ENCODE peak calls at places on chromosomes 16 and 17, in eight cellular contexts. F is thoracic aorta, H is psoas muscle, Y is HFF-Myc, O is colonic mucosa, L is gastrocnemius medialis, I is cardiac muscle cell, Q is bronchial epithelial cell. B is an unnamed sample.

GRCh38 chr17:59516451-59516850 is 49.0 kb upstream of the DHX40 start:
- DNase-seq in O (no peak), Q (no peak), Y (no peak), I (no peak), L (no peak), H (no peak), F (no peak), B (no peak)

GRCh38 chr17:14299261-14300093 is 1.4 kb upstream of the HS3ST3B1 start:
- DNase-seq in F (no peak), H (no peak), Q (no peak), O (peak), Y (no peak), I (peak), L (no peak), B (peak)

GRCh38 chr16:75810998-75811634 is 84.8 kb upstream of the CPHXL start:
- DNase-seq in I (no peak), H (no peak), Q (no peak), O (no peak), Y (no peak), L (no peak), F (no peak), B (no peak)

GRCh38 chr16:31138621-31139578 is 3.4 kb upstream of the PRSS8 start:
- DNase-seq in O (peak), I (no peak), Q (peak), H (peak), F (peak), L (peak), Y (no peak), B (peak)

GRCh38 chr16:76293980-76294690 is 16.9 kb downstream of the CNTNAP4 start:
- DNase-seq in I (no peak), H (no peak), Q (no peak), Y (no peak), F (no peak), O (no peak), L (no peak), B (peak)

GRCh38 chr16:1223355-1224214 is 1.5 kb downstream of the TPSG1 start:
- DNase-seq in Y (no peak), O (no peak), F (no peak), L (no peak), Q (no peak), I (no peak), H (peak), B (no peak)

GRCh38 chr16:68146583-68146982 is 61.4 kb downstream of the NFATC3 start:
- DNase-seq in H (no peak), L (no peak), Q (no peak), Y (peak), F (no peak), I (peak), O (no peak), B (peak)

GRCh38 chr17:52071712-52072111 is 86.8 kb downstream of the CA10 start:
- DNase-seq in L (no peak), Y (no peak), O (no peak), I (no peak), Q (no peak), F (no peak), H (no peak), B (no peak)

GRCh38 chr17:48127371-48128051 is 19.9 kb downstream of the SNX11 start:
- DNase-seq in Y (peak), F (no peak), H (no peak), L (no peak), Q (peak), O (no peak), I (no peak), B (no peak)

GRCh38 chr16:70740919-70741778 is 55.3 kb upstream of the MTSS2 start:
- DNase-seq in O (no peak), H (no peak), L (no peak), Q (no peak), F (no peak), Y (peak), I (no peak), B (peak)

GRCh38 chr17:44010966-44011647 is 3.7 kb downstream of the TMEM101 start:
- DNase-seq in F (no peak), I (peak), O (no peak), L (no peak), H (no peak), Y (peak), Q (no peak), B (peak)

GRCh38 chr17:44007346-44008204 is 3.2 kb downstream of the NAGS start:
- DNase-seq in L (no peak), I (no peak), F (no peak), O (peak), H (peak), Q (no peak), Y (no peak), B (no peak)

GRCh38 chr17:44005865-44006580 is 1.6 kb downstream of the NAGS start:
- DNase-seq in I (peak), F (no peak), L (no peak), Q (peak), H (peak), O (peak), Y (no peak), B (no peak)

GRCh38 chr17:44006581-44007345 is 2.3 kb downstream of the NAGS start:
- DNase-seq in H (peak), Q (peak), O (peak), F (peak), L (peak), I (peak), Y (peak), B (peak)

GRCh38 chr17:44008205-44008909 is 3.9 kb downstream of the NAGS start:
- DNase-seq in Y (no peak), L (no peak), O (no peak), Q (no peak), I (no peak), F (no peak), H (no peak), B (no peak)
- H3K4me3 ChIP-seq in Y (peak), L (no peak), O (no peak), Q (no peak), I (peak), F (peak), H (no peak), B (no peak)

GRCh38 chr16:29860218-29860617 is 2.8 kb downstream of the CDIPT start:
- DNase-seq in Q (no peak), L (no peak), I (no peak), H (no peak), F (no peak), Y (no peak), O (no peak), B (no peak)

GRCh38 chr16:29864205-29864604 is 1.2 kb upstream of the CDIPT start:
- DNase-seq in Y (no peak), F (no peak), H (no peak), I (no peak), O (no peak), Q (no peak), L (no peak), B (no peak)

GRCh38 chr16:29862884-29863668 is at the start of gene CDIPT:
- DNase-seq in F (peak), H (peak), L (peak), Y (peak), I (peak), Q (peak), O (peak), B (peak)

GRCh38 chr16:29862383-29862883 is 593 bp downstream of the CDIPT start:
- DNase-seq in I (peak), H (no peak), L (no peak), O (peak), Q (no peak), F (no peak), Y (no peak), B (no peak)

DNA sequence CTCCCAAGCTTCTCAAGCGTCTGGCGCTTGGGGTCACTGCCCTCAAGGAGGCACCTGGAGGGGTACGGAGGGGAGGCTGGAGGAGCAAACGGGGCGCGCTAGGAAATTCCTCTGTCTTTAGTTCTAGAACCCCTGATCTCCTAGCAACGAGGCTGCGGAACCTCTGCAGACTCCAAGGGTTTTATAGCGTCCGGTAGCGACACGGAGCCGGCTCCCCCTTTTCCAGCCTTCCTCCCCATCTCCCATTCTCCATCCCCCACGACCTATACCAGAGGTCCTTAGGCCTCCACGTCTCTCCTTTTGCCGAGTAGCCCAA is 601 bp upstream of the CDIPT start:
- DNase-seq in I (no peak), O (no peak), L (no peak), Q (no peak), H (no peak), Y (no peak), F (no peak), B (no peak)
- TF ChIP-seq CTCF in I (no peak), O (no peak), L (no peak), Q (no peak), H (no peak), Y (no peak), F (no peak), B (no peak)

DNA sequence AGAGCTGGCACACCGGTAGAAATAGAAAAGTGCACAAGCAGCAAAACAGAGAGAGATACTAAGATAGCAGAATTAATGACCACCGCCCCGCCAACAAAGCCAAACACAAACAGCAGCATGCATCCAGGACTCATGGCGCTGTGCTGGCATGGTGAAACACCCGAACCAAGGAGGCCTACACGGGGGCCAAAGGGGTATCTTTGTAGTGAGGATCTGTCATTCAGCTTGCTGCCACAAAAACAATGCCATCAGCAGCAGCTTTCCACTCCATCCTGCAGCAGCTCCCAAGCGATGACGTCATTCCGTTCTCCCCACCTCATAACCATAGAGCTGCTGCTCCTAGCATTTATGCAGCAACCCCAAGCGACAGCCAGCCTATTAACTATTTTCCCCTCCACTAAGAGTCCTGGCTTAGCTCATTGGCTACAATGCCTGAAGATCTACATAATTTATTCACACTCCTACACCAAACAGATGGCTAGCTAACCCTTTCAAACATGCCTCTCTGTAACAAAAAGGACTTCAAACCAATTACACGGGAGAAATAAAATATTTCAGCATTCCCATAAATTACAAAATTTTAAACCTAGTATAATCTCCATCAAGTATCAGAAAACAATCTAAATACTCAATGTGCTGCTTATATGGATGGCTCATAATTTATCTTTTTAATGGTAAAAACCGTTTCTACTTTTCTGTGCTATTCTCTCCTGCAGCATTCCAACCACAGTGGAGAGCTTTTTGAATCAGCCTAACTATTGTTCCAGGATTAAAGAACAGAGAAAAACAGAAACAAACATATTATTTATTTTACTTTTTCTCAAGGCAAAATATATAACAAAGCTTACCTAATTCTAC is 73.9 kb downstream of the SPAG9 start:
- DNase-seq in Y (peak), I (peak), L (peak), O (peak), F (no peak), H (no peak), Q (peak), B (peak)
- H3K4me3 ChIP-seq in Y (peak), I (peak), L (no peak), O (no peak), F (peak), H (peak), Q (no peak), B (peak)

DNA sequence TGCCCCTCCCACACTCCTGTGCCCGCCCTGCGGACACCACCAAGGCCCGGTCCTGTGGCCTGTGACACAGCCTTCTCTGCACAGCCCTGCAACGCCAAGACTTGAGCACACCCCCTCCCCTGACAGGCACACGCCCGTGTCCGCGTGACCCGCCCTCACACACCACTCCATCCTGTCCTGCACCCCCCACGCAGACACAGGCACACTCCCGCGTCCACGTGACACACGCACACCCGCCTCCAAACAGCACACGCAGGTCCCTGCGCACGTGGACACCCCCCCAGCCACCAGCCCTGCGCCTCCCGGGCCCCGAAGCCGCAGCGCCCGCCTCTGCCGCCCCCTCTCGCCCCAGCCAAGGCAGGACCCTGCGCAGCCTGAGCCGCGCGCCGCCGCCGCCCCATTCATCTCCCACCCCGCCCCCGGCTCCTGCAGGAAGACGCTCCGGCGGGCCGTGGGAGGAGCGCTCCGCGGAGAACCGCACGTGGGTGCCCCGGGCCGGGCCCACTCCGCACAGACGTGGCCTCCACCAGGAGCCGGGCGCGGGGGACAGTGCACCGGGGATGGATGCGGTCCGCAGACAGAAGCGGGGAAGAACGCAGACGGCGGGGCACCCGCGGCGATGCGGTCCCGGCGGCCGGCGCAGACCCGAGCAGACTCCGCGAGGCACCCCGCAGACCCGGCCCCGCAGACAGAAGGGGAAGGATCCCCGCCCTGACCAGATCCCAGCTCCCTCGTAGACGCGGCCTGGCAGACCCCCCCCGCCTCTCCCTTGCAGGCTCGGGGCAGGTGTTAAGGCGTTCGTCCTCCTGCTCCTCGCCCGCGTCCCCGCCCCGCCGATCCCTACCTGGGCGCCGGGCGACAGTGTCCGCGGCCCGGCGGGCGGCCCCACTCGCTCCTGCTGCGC is 506 bp downstream of the CAMKK1 start:
- DNase-seq in F (peak), Q (peak), L (peak), O (peak), I (peak), H (peak), Y (no peak), B (peak)
- TF ChIP-seq CTCF in F (no peak), Q (no peak), L (no peak), O (no peak), I (no peak), H (no peak), Y (no peak), B (no peak)

DNA sequence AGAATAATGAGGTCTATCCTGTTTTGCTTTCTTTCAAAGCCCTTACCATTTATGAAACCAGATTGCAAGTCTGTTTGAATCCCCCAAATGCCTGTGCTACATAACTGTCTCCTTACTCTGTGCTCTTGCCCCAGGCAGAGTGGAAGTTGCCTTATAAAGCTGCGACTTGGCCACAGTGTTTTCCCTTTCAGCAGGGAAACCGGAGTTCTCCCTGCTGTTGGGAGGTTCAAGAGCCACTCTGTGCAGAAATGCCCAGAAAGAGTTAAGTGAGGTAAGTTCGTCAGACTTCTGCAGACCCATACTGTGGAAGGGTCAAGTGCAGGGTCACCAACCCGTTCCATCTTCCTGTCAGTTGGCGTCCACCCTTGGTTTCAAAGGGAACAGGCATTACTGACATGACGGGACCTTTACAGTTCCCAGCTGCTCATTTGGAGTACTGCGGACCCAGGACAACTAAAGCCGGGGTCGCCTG is 508.9 kb downstream of the WWOX start:
- DNase-seq in Q (no peak), H (no peak), L (no peak), F (no peak), I (peak), Y (no peak), O (no peak), B (no peak)
- H3K4me3 ChIP-seq in Q (no peak), H (no peak), L (no peak), F (peak), I (no peak), Y (no peak), O (no peak), B (no peak)

GRCh38 chr17:44655983-44656700 is at the start of gene MEIOC:
- DNase-seq in H (no peak), F (no peak), I (peak), Q (no peak), O (no peak), L (no peak), Y (no peak), B (peak)
- TF ChIP-seq CTCF in H (no peak), F (no peak), I (no peak), Q (no peak), O (no peak), L (no peak), Y (no peak), B (no peak)

GRCh38 chr16:27401768-27402568 is at the start of gene IL21R:
- DNase-seq in H (peak), L (no peak), O (peak), F (no peak), Y (peak), I (no peak), Q (no peak), B (peak)
- H3K4me3 ChIP-seq in H (peak), L (no peak), O (peak), F (peak), Y (no peak), I (no peak), Q (no peak), B (no peak)

GRCh38 chr17:57284984-57285646 is 28.8 kb downstream of the MSI2 start:
- DNase-seq in Q (no peak), I (no peak), L (no peak), H (no peak), Y (no peak), O (no peak), F (no peak), B (no peak)
- TF ChIP-seq CTCF in Q (no peak), I (no peak), L (no peak), H (no peak), Y (no peak), O (no peak), F (no peak), B (no peak)

GRCh38 chr16:17469742-17470001 is 1.1 kb downstream of the XYLT1 start:
- DNase-seq in O (no peak), H (no peak), L (no peak), F (no peak), Y (no peak), Q (no peak), I (no peak), B (no peak)

GRCh38 chr16:17471745-17472075 is 950 bp upstream of the XYLT1 start:
- DNase-seq in F (no peak), O (no peak), H (no peak), Q (no peak), I (no peak), Y (peak), L (no peak), B (peak)

GRCh38 chr16:17469011-17469741 is 1.6 kb downstream of the XYLT1 start:
- DNase-seq in H (no peak), O (peak), I (no peak), Y (no peak), F (no peak), Q (no peak), L (no peak), B (peak)

GRCh38 chr16:17470002-17470870 is 524 bp downstream of the XYLT1 start:
- DNase-seq in H (peak), Y (no peak), O (peak), F (no peak), L (no peak), Q (no peak), I (peak), B (no peak)

GRCh38 chr16:17470871-17471744 is at the start of gene XYLT1:
- DNase-seq in L (peak), I (peak), Q (peak), O (peak), F (peak), H (peak), Y (peak), B (peak)
- H3K4me3 ChIP-seq in L (peak), I (peak), Q (peak), O (peak), F (peak), H (peak), Y (peak), B (peak)

GRCh38 chr16:2340564-2341455 is at the start of gene ABCA3:
- DNase-seq in F (peak), Y (peak), Q (peak), L (peak), H (peak), O (peak), I (peak), B (peak)

GRCh38 chr16:2337431-2338296 is 2.9 kb downstream of the ABCA3 start:
- DNase-seq in O (no peak), I (no peak), Q (no peak), H (no peak), L (no peak), Y (no peak), F (no peak), B (no peak)

GRCh38 chr16:2343211-2343610 is 2.7 kb upstream of the ABCA3 start:
- DNase-seq in L (no peak), O (no peak), I (no peak), Q (no peak), F (no peak), Y (no peak), H (no peak), B (no peak)

GRCh38 chr16:2339521-2340484 is 725 bp downstream of the ABCA3 start:
- DNase-seq in F (no peak), I (peak), L (no peak), O (peak), Q (no peak), H (peak), Y (no peak), B (no peak)

DNA sequence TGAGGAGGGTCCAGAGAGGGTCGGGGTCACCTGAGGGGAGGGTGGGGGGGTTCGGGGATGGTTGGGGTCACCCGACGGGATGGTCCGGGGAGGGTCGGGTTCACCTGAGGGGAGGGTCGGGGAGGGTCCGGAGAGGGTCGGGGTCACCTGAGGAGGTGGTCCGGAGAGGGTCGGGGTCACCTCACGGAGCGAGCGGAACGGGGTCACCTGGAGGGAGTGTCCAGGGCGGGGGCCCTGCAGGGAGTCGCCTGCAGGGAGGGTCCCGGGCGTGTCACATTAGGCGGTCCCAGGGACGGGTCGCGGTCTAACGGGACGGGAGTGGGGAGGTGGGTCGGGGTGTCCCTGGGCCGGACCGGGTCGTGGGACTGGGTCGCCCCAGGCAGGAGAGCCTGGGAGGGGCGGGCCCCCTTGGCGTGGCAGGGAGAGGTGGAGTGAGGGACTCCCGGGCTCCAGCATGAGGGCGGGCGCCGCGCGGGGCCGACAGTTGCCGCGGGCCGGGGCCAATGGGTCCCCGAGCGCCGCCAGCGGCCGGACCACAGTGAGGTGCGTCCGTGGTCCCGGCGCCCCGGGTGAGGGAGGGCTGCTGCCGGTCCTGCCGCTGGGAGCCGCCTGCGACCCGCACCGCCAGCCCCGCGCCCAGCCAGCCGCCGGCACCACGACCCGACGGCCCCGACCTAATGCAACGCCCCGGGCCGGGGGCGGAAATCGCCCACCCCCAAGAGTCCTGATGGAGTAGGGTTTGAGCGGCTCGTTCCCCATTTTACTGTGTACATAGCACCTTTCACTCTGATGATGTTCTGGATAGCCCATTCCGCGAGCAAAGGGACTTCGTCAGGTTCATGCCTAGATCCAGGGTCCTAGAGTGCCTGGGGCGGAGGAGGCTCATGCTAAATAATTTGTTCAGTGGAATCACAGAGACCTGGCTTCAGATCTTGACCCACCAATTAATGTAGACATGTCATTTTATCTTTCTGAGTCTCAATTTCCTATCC is 1.2 kb upstream of the ABCA3 start:
- DNase-seq in O (no peak), F (no peak), Q (no peak), H (peak), I (no peak), Y (no peak), L (no peak), B (no peak)
- TF ChIP-seq CTCF in O (no peak), F (no peak), Q (no peak), H (no peak), I (no peak), Y (no peak), L (no peak), B (no peak)